ENCODE peak calls at places on chromosomes 7 and 10, in five cellular contexts. E, X, C, K and T are unnamed samples.
A peak's percentile ranks its signal among the peaks of the same experiment; 100 is the strongest.

GRCh38 chr10:12501324-12501723 is 152.0 kb downstream of the CAMK1D start:
- DNase-seq in E (no peak), X (no peak), C (no peak), K (no peak), T (no peak)

GRCh38 chr10:91614254-91614624 is 18.6 kb downstream of the PPP1R3C start:
- DNase-seq in E (peak; percentile 39), X (no peak), C (no peak), K (no peak), T (no peak)

GRCh38 chr7:84589012-84589411 is 394.4 kb upstream of the SEMA3A start:
- DNase-seq in E (no peak), X (no peak), C (no peak), K (no peak), T (no peak)

GRCh38 chr7:111827863-111828504 is 265.7 kb upstream of the IMMP2L start:
- DNase-seq in E (peak; percentile 64), X (no peak), C (no peak), K (no peak), T (no peak)

GRCh38 chr10:117534321-117535044 is 8.1 kb upstream of the EMX2 start:
- DNase-seq in E (no peak), X (no peak), C (no peak), K (no peak), T (no peak)

GRCh38 chr10:102599565-102600327 is 44.5 kb upstream of the TRIM8 start:
- DNase-seq in E (no peak), X (no peak), C (no peak), K (no peak), T (no peak)

GRCh38 chr10:114448897-114449296 is 44.6 kb upstream of the AFAP1L2 start:
- DNase-seq in E (no peak), X (no peak), C (no peak), K (peak; percentile 7), T (no peak)

GRCh38 chr7:22651534-22652243 is 75.3 kb upstream of the IL6 start:
- DNase-seq in E (no peak), X (no peak), C (no peak), K (no peak), T (no peak)

GRCh38 chr7:120207037-120207436 is 65.9 kb upstream of the KCND2 start:
- DNase-seq in E (no peak), X (no peak), C (no peak), K (no peak), T (no peak)

GRCh38 chr10:90930070-90930837 is 9.4 kb upstream of the ANKRD1 start:
- DNase-seq in E (peak; percentile 91), X (no peak), C (no peak), K (no peak), T (no peak)

GRCh38 chr7:124649397-124650029 is 116.1 kb downstream of the GPR37 start:
- DNase-seq in E (no peak), X (no peak), C (no peak), K (no peak), T (no peak)

GRCh38 chr10:10591682-10592412 is 425.8 kb upstream of the CELF2 start:
- DNase-seq in E (no peak), X (no peak), C (no peak), K (no peak), T (no peak)

GRCh38 chr10:1361411-1362105 is 305.4 kb downstream of the WDR37 start:
- DNase-seq in E (no peak), X (no peak), C (no peak), K (no peak), T (no peak)

GRCh38 chr7:451255-452229 is 68.1 kb downstream of the PDGFA start:
- DNase-seq in E (no peak), X (no peak), C (no peak), K (no peak), T (no peak)

GRCh38 chr7:73341877-73342276 is 13.9 kb downstream of the FKBP6 start:
- DNase-seq in E (peak; percentile 43), X (peak; percentile 37), C (no peak), K (no peak), T (no peak)

GRCh38 chr7:86926732-86927131 is 132.7 kb downstream of the ELAPOR2 start:
- DNase-seq in E (no peak), X (peak; percentile 24), C (no peak), K (no peak), T (no peak)

GRCh38 chr7:158847451-158847866 is 8.9 kb upstream of the DYNC2I1 start:
- DNase-seq in E (no peak), X (no peak), C (no peak), K (no peak), T (no peak)

GRCh38 chr10:48760983-48761382 is 76.3 kb downstream of the WDFY4 start:
- DNase-seq in E (no peak), X (no peak), C (no peak), K (no peak), T (no peak)

GRCh38 chr10:43417950-43418768 is 9.2 kb upstream of the HNRNPF start:
- DNase-seq in E (no peak), X (no peak), C (no peak), K (no peak), T (peak; percentile 29)

GRCh38 chr10:8731415-8732110 is 677.1 kb downstream of the GATA3 start:
- DNase-seq in E (no peak), X (no peak), C (no peak), K (no peak), T (no peak)

GRCh38 chr10:133059093-133059470 is 28.6 kb upstream of the ADGRA1 start:
- DNase-seq in E (no peak), X (no peak), C (no peak), K (no peak), T (no peak)

GRCh38 chr7:156861212-156861611 is 31.8 kb downstream of the LMBR1 start:
- DNase-seq in E (no peak), X (no peak), C (no peak), K (no peak), T (no peak)

GRCh38 chr10:73161079-73161478 is 6.7 kb downstream of the ECD start:
- DNase-seq in E (no peak), X (no peak), C (no peak), K (no peak), T (no peak)

GRCh38 chr10:73159038-73159648 is 8.7 kb downstream of the ECD start:
- DNase-seq in E (peak; percentile 39), X (no peak), C (peak; percentile 40), K (no peak), T (peak; percentile 62)

GRCh38 chr10:73161662-73162061 is 6.1 kb downstream of the ECD start:
- DNase-seq in E (no peak), X (no peak), C (no peak), K (no peak), T (no peak)

GRCh38 chr10:73166972-73167371 is 836 bp downstream of the ECD start:
- DNase-seq in E (no peak), X (no peak), C (no peak), K (no peak), T (no peak)

GRCh38 chr10:73163096-73163495 is 4.7 kb downstream of the ECD start:
- DNase-seq in E (no peak), X (no peak), C (no peak), K (no peak), T (no peak)
- H3K4me1 ChIP-seq in E (peaks cover 15% of the 10 kb centered on the region), X (no peaks in the 10 kb centered on the region), C (peaks cover 49% of the 10 kb centered on the region), K (peaks cover 56% of the 10 kb centered on the region), T (peaks cover 34% of the 10 kb centered on the region)

GRCh38 chr7:101819913-101820522 is 2.6 kb downstream of the CUX1 start:
- DNase-seq in E (no peak), X (no peak), C (no peak), K (no peak), T (no peak)
- H3K4me3 ChIP-seq in E (no peak overlapping the region), X (no peak overlapping the region), C (no peak overlapping the region), K (no peak overlapping the region), T (no peak overlapping the region)

GRCh38 chr7:2066251-2066919 is 166.4 kb downstream of the MAD1L1 start:
- DNase-seq in E (no peak), X (no peak), C (no peak), K (no peak), T (no peak)

GRCh38 chr7:2063562-2064360 is 169.0 kb downstream of the MAD1L1 start:
- DNase-seq in E (no peak), X (no peak), C (no peak), K (no peak), T (peak; percentile 24)

GRCh38 chr7:2062648-2063047 is 170.1 kb downstream of the MAD1L1 start:
- DNase-seq in E (no peak), X (no peak), C (no peak), K (no peak), T (no peak)

GRCh38 chr7:2068693-2069471 is 163.9 kb downstream of the MAD1L1 start:
- DNase-seq in E (no peak), X (no peak), C (no peak), K (no peak), T (no peak)

GRCh38 chr7:2065516-2065915 is 167.2 kb downstream of the MAD1L1 start:
- DNase-seq in E (no peak), X (no peak), C (no peak), K (no peak), T (no peak)
- H3K4me1 ChIP-seq in E (no peaks in the 10 kb centered on the region), X (no peaks in the 10 kb centered on the region), C (peaks cover 28% of the 10 kb centered on the region), K (peaks cover 10% of the 10 kb centered on the region), T (peaks cover 20% of the 10 kb centered on the region)

GRCh38 chr10:86673216-86673826 is 5.0 kb downstream of the LDB3 start:
- DNase-seq in E (no peak), X (no peak), C (no peak), K (no peak), T (no peak)

GRCh38 chr10:86671419-86671818 is 3.1 kb downstream of the LDB3 start:
- DNase-seq in E (peak; percentile 54), X (no peak), C (no peak), K (no peak), T (no peak)

GRCh38 chr10:86671985-86672710 is 3.8 kb downstream of the LDB3 start:
- DNase-seq in E (no peak), X (no peak), C (no peak), K (no peak), T (no peak)

GRCh38 chr10:86674912-86675311 is 6.6 kb downstream of the LDB3 start:
- DNase-seq in E (no peak), X (no peak), C (no peak), K (no peak), T (no peak)

GRCh38 chr10:86673827-86674581 is 5.7 kb downstream of the LDB3 start:
- DNase-seq in E (no peak), X (no peak), C (no peak), K (no peak), T (no peak)
- H3K4me3 ChIP-seq in E (no peak overlapping the region), X (no peak overlapping the region), C (no peak overlapping the region), K (no peak overlapping the region), T (no peak overlapping the region)

GRCh38 chr7:57505176-57505575 is 55.2 kb downstream of the ZNF716 start:
- DNase-seq in E (no peak), X (no peak), C (no peak), K (no peak), T (no peak)
- H3K4me1 ChIP-seq in E (no peaks in the 10 kb centered on the region), X (no peaks in the 10 kb centered on the region), C (no peaks in the 10 kb centered on the region), K (no peaks in the 10 kb centered on the region), T (no peaks in the 10 kb centered on the region)

GRCh38 chr10:99521474-99522077 is 11.2 kb upstream of the NKX2-3 start:
- DNase-seq in E (no peak), X (no peak), C (no peak), K (no peak), T (no peak)

GRCh38 chr10:99523251-99523773 is 9.4 kb upstream of the NKX2-3 start:
- DNase-seq in E (no peak), X (no peak), C (no peak), K (no peak), T (no peak)

GRCh38 chr10:99524050-99524666 is 8.6 kb upstream of the NKX2-3 start:
- DNase-seq in E (no peak), X (no peak), C (no peak), K (no peak), T (no peak)

GRCh38 chr10:99522078-99522479 is 10.7 kb upstream of the NKX2-3 start:
- DNase-seq in E (no peak), X (no peak), C (no peak), K (no peak), T (no peak)

GRCh38 chr10:99522511-99523250 is 10.1 kb upstream of the NKX2-3 start:
- DNase-seq in E (no peak), X (no peak), C (no peak), K (no peak), T (no peak)
- H3K4me3 ChIP-seq in E (no peak overlapping the region), X (no peak overlapping the region), C (no peak overlapping the region), K (no peak overlapping the region), T (no peak overlapping the region)